ENCODE peak calls at places on chromosomes 4 and X, in six cellular contexts. One of them, this sample, is unnamed. For H3K9me3, the result is how much of the 10 kb centered on the place peaks cover.

GRCh38 chrX:38018734-38019410 is 12.5 kb downstream of the SYTL5 start:
- DNase-seq in cardiac muscle cell: no peak
- DNase-seq in body of pancreas: no peak
- DNase-seq in colonic mucosa: no peak
- DNase-seq in pancreas: no peak
- DNase-seq in A549: no peak
- DNase-seq in this sample: no peak

GRCh38 chr4:8427761-8428287 is 12.7 kb downstream of the ACOX3 start:
- DNase-seq in cardiac muscle cell: peak
- DNase-seq in body of pancreas: peak
- DNase-seq in colonic mucosa: peak
- DNase-seq in pancreas: peak
- DNase-seq in A549: no peak
- DNase-seq in this sample: no peak

GRCh38 chr4:151675366-151676060 is 85.3 kb downstream of the GATB start:
- DNase-seq in cardiac muscle cell: peak
- DNase-seq in body of pancreas: no peak
- DNase-seq in colonic mucosa: no peak
- DNase-seq in pancreas: no peak
- DNase-seq in A549: no peak
- DNase-seq in this sample: no peak

GRCh38 chrX:48648299-48648698 is 35.3 kb upstream of the WAS start:
- DNase-seq in cardiac muscle cell: peak
- DNase-seq in body of pancreas: peak
- DNase-seq in colonic mucosa: peak
- DNase-seq in pancreas: no peak
- DNase-seq in A549: no peak
- DNase-seq in this sample: peak

GRCh38 chr4:150078996-150079581 is 844 bp downstream of the DCLK2 start:
- DNase-seq in cardiac muscle cell: peak
- DNase-seq in body of pancreas: peak
- DNase-seq in colonic mucosa: peak
- DNase-seq in pancreas: peak
- DNase-seq in A549: peak
- DNase-seq in this sample: peak

GRCh38 chr4:185504098-185505047 is 30.9 kb downstream of the PDLIM3 start:
- DNase-seq in cardiac muscle cell: no peak
- DNase-seq in body of pancreas: peak
- DNase-seq in colonic mucosa: peak
- DNase-seq in pancreas: no peak
- DNase-seq in A549: no peak
- DNase-seq in this sample: no peak

GRCh38 chr4:92529510-92529909 is 225.7 kb downstream of the GRID2 start:
- DNase-seq in cardiac muscle cell: no peak
- DNase-seq in body of pancreas: no peak
- DNase-seq in colonic mucosa: no peak
- DNase-seq in pancreas: no peak
- DNase-seq in A549: no peak
- DNase-seq in this sample: no peak

GRCh38 chr4:15955670-15956069 is 7.3 kb downstream of the FGFBP2 start:
- DNase-seq in cardiac muscle cell: no peak
- DNase-seq in body of pancreas: no peak
- DNase-seq in colonic mucosa: no peak
- DNase-seq in pancreas: no peak
- DNase-seq in A549: peak
- DNase-seq in this sample: no peak

GRCh38 chr4:172826866-172827265 is 341.7 kb upstream of the GALNT7 start:
- DNase-seq in cardiac muscle cell: no peak
- DNase-seq in body of pancreas: no peak
- DNase-seq in colonic mucosa: no peak
- DNase-seq in pancreas: no peak
- DNase-seq in A549: no peak
- DNase-seq in this sample: no peak

GRCh38 chr4:81807927-81808672 is 336.4 kb upstream of the RASGEF1B start:
- DNase-seq in cardiac muscle cell: no peak
- DNase-seq in body of pancreas: no peak
- DNase-seq in colonic mucosa: no peak
- DNase-seq in pancreas: peak
- DNase-seq in A549: no peak
- DNase-seq in this sample: no peak

GRCh38 chrX:119118780-119119395 is 8.7 kb downstream of the KIAA1210 start:
- DNase-seq in cardiac muscle cell: peak
- DNase-seq in body of pancreas: peak
- DNase-seq in colonic mucosa: peak
- DNase-seq in pancreas: peak
- DNase-seq in A549: peak
- DNase-seq in this sample: peak

GRCh38 chr4:22129454-22130075 is 181.0 kb upstream of the KCNIP4 start:
- DNase-seq in cardiac muscle cell: peak
- DNase-seq in body of pancreas: peak
- DNase-seq in colonic mucosa: peak
- DNase-seq in pancreas: no peak
- DNase-seq in A549: no peak
- DNase-seq in this sample: peak

GRCh38 chrX:70613295-70613694 is 168.7 kb downstream of the DLG3 start:
- DNase-seq in cardiac muscle cell: peak
- DNase-seq in body of pancreas: no peak
- DNase-seq in colonic mucosa: no peak
- DNase-seq in pancreas: no peak
- DNase-seq in A549: no peak
- DNase-seq in this sample: peak

GRCh38 chr4:148980782-148981181 is 538.6 kb upstream of the NR3C2 start:
- DNase-seq in cardiac muscle cell: no peak
- DNase-seq in body of pancreas: no peak
- DNase-seq in colonic mucosa: no peak
- DNase-seq in pancreas: no peak
- DNase-seq in A549: no peak
- DNase-seq in this sample: no peak

GRCh38 chrX:39050427-39050826 is 249.2 kb downstream of the MID1IP1 start:
- DNase-seq in cardiac muscle cell: no peak
- DNase-seq in body of pancreas: peak
- DNase-seq in colonic mucosa: no peak
- DNase-seq in pancreas: no peak
- DNase-seq in A549: no peak
- DNase-seq in this sample: no peak

GRCh38 chr4:72320185-72320948 is 248.7 kb downstream of the ADAMTS3 start:
- DNase-seq in cardiac muscle cell: no peak
- DNase-seq in body of pancreas: no peak
- DNase-seq in colonic mucosa: no peak
- DNase-seq in pancreas: no peak
- DNase-seq in A549: no peak
- DNase-seq in this sample: no peak

GRCh38 chr4:26557164-26557563 is 26.7 kb upstream of the TBC1D19 start:
- DNase-seq in cardiac muscle cell: no peak
- DNase-seq in body of pancreas: no peak
- DNase-seq in colonic mucosa: no peak
- DNase-seq in pancreas: no peak
- DNase-seq in A549: no peak
- DNase-seq in this sample: peak

GRCh38 chr4:2284161-2284933 is 22.4 kb upstream of the MXD4 start:
- DNase-seq in cardiac muscle cell: no peak
- DNase-seq in body of pancreas: no peak
- DNase-seq in colonic mucosa: no peak
- DNase-seq in pancreas: no peak
- DNase-seq in A549: no peak
- DNase-seq in this sample: no peak

GRCh38 chr4:157196050-157196449 is 24.5 kb upstream of the GRIA2 start:
- DNase-seq in cardiac muscle cell: no peak
- DNase-seq in body of pancreas: no peak
- DNase-seq in colonic mucosa: no peak
- DNase-seq in pancreas: no peak
- DNase-seq in A549: no peak
- DNase-seq in this sample: no peak

GRCh38 chr4:143515905-143516304 is 2.4 kb downstream of the SMARCA5 start:
- DNase-seq in cardiac muscle cell: no peak
- DNase-seq in body of pancreas: no peak
- DNase-seq in colonic mucosa: no peak
- DNase-seq in pancreas: no peak
- DNase-seq in A549: no peak
- DNase-seq in this sample: no peak

GRCh38 chrX:87578978-87579377 is 61.4 kb downstream of the KLHL4 start:
- DNase-seq in cardiac muscle cell: no peak
- DNase-seq in body of pancreas: no peak
- DNase-seq in colonic mucosa: no peak
- DNase-seq in pancreas: no peak
- DNase-seq in A549: no peak
- DNase-seq in this sample: no peak

GRCh38 chrX:11437642-11438379 is 144.6 kb downstream of the AMELX start:
- DNase-seq in cardiac muscle cell: no peak
- DNase-seq in body of pancreas: peak
- DNase-seq in colonic mucosa: no peak
- DNase-seq in pancreas: no peak
- DNase-seq in A549: no peak
- DNase-seq in this sample: peak

GRCh38 chrX:119565110-119565663 is at the start of gene STEEP1:
- DNase-seq in cardiac muscle cell: peak
- DNase-seq in body of pancreas: peak
- DNase-seq in colonic mucosa: peak
- DNase-seq in pancreas: peak
- DNase-seq in A549: peak
- DNase-seq in this sample: peak

GRCh38 chr4:77177196-77177595 is 20.2 kb downstream of the CCNG2 start:
- DNase-seq in cardiac muscle cell: no peak
- DNase-seq in body of pancreas: no peak
- DNase-seq in colonic mucosa: no peak
- DNase-seq in pancreas: no peak
- DNase-seq in A549: no peak
- DNase-seq in this sample: no peak

GRCh38 chrX:129772796-129773431 is 6.8 kb upstream of the SASH3 start:
- DNase-seq in cardiac muscle cell: no peak
- DNase-seq in body of pancreas: no peak
- DNase-seq in colonic mucosa: peak
- DNase-seq in pancreas: no peak
- DNase-seq in A549: no peak
- DNase-seq in this sample: no peak

GRCh38 chrX:137151403-137151802 is 117.6 kb upstream of the GPR101 start:
- DNase-seq in cardiac muscle cell: no peak
- DNase-seq in body of pancreas: no peak
- DNase-seq in colonic mucosa: no peak
- DNase-seq in pancreas: no peak
- DNase-seq in A549: no peak
- DNase-seq in this sample: no peak

GRCh38 chr4:7701866-7702649 is 237.6 kb downstream of the AFAP1 start:
- DNase-seq in cardiac muscle cell: no peak
- DNase-seq in body of pancreas: no peak
- DNase-seq in colonic mucosa: no peak
- DNase-seq in pancreas: no peak
- DNase-seq in A549: no peak
- DNase-seq in this sample: no peak

GRCh38 chrX:39818750-39819149 is 279.0 kb downstream of the BCOR start:
- DNase-seq in cardiac muscle cell: no peak
- DNase-seq in body of pancreas: no peak
- DNase-seq in colonic mucosa: no peak
- DNase-seq in pancreas: no peak
- DNase-seq in A549: no peak
- DNase-seq in this sample: no peak

GRCh38 chr4:19309365-19309764 is 942.3 kb upstream of the SLIT2 start:
- DNase-seq in cardiac muscle cell: peak
- DNase-seq in body of pancreas: no peak
- DNase-seq in colonic mucosa: no peak
- DNase-seq in pancreas: no peak
- DNase-seq in A549: no peak
- DNase-seq in this sample: peak
- H3K9me3 ChIP-seq in cardiac muscle cell: under half
- H3K9me3 ChIP-seq in body of pancreas: under half
- H3K9me3 ChIP-seq in colonic mucosa: under half
- H3K9me3 ChIP-seq in pancreas: under half
- H3K9me3 ChIP-seq in A549: under half
- H3K9me3 ChIP-seq in this sample: under half

DNA sequence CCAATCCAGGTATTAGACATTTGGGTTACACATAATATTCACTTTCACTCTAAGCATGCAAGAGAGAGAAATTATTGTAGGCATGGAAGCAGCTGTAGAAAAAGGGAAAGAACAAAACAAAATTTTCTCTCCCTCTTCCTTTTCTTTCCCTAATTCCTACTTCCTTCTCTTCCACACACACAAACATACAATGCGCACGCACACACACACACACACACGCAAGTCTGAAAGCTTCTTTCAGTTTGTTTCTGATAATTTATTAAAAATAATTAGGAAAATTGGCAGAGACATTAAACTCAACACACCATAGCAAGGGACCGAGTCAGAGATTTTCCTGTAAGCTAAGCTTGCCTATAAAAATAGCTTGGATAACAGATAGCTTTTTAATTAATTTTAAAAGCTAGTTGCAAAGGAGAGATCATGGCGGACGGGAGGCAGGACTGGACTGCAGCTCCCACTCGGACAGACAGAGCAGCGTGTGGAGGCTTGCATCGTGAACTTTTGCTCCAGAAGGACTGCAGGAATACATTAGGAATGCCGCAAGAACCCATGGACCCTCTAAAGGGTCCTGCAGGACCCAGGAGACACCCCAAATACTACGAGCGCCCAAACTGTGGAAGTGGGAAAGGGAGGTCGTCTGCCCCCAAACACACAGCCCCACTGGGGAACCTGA is 92.6 kb upstream of the MAPK10 start:
- DNase-seq in cardiac muscle cell: no peak
- DNase-seq in body of pancreas: no peak
- DNase-seq in colonic mucosa: no peak
- DNase-seq in pancreas: no peak
- DNase-seq in A549: no peak
- DNase-seq in this sample: peak
- H3K4me3 ChIP-seq in cardiac muscle cell: no peak
- H3K4me3 ChIP-seq in body of pancreas: no peak
- H3K4me3 ChIP-seq in colonic mucosa: peak
- H3K4me3 ChIP-seq in pancreas: peak
- H3K4me3 ChIP-seq in A549: no peak
- H3K4me3 ChIP-seq in this sample: peak

GRCh38 chr4:83150563-83151330 is 36.2 kb upstream of the PLAC8 start:
- DNase-seq in cardiac muscle cell: no peak
- DNase-seq in body of pancreas: no peak
- DNase-seq in colonic mucosa: no peak
- DNase-seq in pancreas: no peak
- DNase-seq in A549: no peak
- DNase-seq in this sample: no peak
- H3K27ac ChIP-seq in cardiac muscle cell: no peak
- H3K27ac ChIP-seq in body of pancreas: no peak
- H3K27ac ChIP-seq in colonic mucosa: peak
- H3K27ac ChIP-seq in pancreas: no peak
- H3K27ac ChIP-seq in A549: no peak
- H3K27ac ChIP-seq in this sample: no peak

DNA sequence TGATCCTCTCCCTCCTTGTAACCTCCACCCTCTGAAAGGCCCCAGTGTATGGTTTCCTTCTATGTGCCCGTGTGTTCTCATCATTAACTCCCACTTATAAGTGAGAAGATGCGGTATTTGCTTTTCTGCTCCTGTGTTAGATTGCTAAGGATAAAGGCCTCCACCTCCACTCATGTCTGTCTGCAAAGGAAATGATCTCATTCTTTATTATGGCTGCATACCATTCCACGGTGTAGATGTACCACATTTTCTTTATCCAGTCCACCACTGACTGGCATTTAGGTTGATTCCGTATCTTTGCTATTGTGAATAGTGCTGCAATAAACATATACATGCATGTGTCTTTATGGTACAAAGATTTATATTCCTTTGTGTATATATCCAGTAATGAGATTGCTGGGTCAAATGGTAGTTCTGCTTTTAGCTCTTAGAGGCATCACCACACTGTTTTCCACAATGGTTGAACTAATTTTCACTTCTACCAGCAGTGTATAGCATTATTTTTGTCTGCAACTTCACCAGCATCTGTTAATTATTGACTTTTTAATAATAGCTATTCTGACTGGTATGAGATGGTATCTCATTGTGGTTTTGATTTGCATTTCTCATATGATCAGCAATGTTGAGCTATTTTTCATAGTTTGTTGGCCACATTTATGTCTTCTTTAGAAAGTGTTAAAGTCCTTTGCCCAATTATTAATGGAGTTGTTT is 1030.9 kb downstream of the FSTL5 start:
- DNase-seq in cardiac muscle cell: no peak
- DNase-seq in body of pancreas: no peak
- DNase-seq in colonic mucosa: no peak
- DNase-seq in pancreas: no peak
- DNase-seq in A549: no peak
- DNase-seq in this sample: no peak
- H3K9me3 ChIP-seq in cardiac muscle cell: under half
- H3K9me3 ChIP-seq in body of pancreas: under half
- H3K9me3 ChIP-seq in colonic mucosa: under half
- H3K9me3 ChIP-seq in pancreas: under half
- H3K9me3 ChIP-seq in A549: under half
- H3K9me3 ChIP-seq in this sample: under half